ENCODE peak calls at places on chromosomes 13 and 19, in nine cellular contexts. E is HL-60, K is transverse colon, L is upper lobe of right lung, C is small intestine, W is ascending aorta, A is PC-3, S is esophagus squamous epithelium, I is mesenchymal stem cell. T is an unnamed sample.
A peak's percentile ranks its signal among the peaks of the same experiment; 100 is the strongest.

GRCh38 chr13:53159439-53159838 is 130.8 kb downstream of the OLFM4 start:
- DNase-seq in C (no peak), L (no peak), I (no peak), K (no peak), W (no peak), E (no peak), S (no peak), A (no peak), T (no peak)

GRCh38 chr13:98496239-98496668 is 80.7 kb downstream of the STK24 start:
- DNase-seq in C (no peak), I (peak; percentile 93), W (no peak), L (no peak), A (no peak), S (no peak), E (no peak), K (peak; percentile 45), T (no peak)

GRCh38 chr19:35712910-35713845 is 4.6 kb upstream of the KMT2B start:
- DNase-seq in S (no peak), L (no peak), E (no peak), K (peak; percentile 63), I (no peak), C (no peak), W (no peak), A (no peak), T (no peak)

GRCh38 chr19:30085394-30085793 is 143.4 kb downstream of the URI1 start:
- DNase-seq in K (no peak), I (no peak), E (no peak), A (no peak), S (no peak), C (peak; percentile 9), L (peak; percentile 47), W (no peak), T (peak; percentile 15)

GRCh38 chr13:47459512-47459911 is 541.6 kb downstream of the SUCLA2 start:
- DNase-seq in I (peak; percentile 30), S (no peak), L (no peak), C (no peak), E (no peak), A (peak; percentile 42), K (no peak), W (no peak), T (no peak)

GRCh38 chr19:55113570-55114039 is 3.8 kb downstream of the PPP1R12C start:
- DNase-seq in C (no peak), K (peak; percentile 81), S (no peak), I (peak; percentile 99), L (peak; percentile 83), E (no peak), A (no peak), W (peak; percentile 96), T (no peak)

GRCh38 chr13:72726721-72727416 is 560 bp downstream of the MZT1 start:
- DNase-seq in E (peak; percentile 70), L (peak; percentile 78), C (no peak), K (peak; percentile 63), W (peak; percentile 66), I (peak; percentile 26), A (peak; percentile 6), S (peak; percentile 6), T (peak; percentile 67)

GRCh38 chr19:5547881-5548280 is 19.9 kb downstream of the TINCR start:
- DNase-seq in I (peak; percentile 51), L (no peak), W (no peak), C (peak; percentile 30), E (peak; percentile 42), K (peak; percentile 33), A (peak; percentile 81), S (no peak), T (peak; percentile 46)

GRCh38 chr19:33463194-33463593 is 58.4 kb downstream of the PEPD start:
- DNase-seq in I (no peak), K (no peak), W (no peak), L (no peak), C (no peak), A (no peak), S (no peak), E (no peak), T (no peak)

GRCh38 chr19:4337906-4338440 is 654 bp downstream of the STAP2 start:
- DNase-seq in C (peak; percentile 84), K (peak; percentile 62), W (no peak), S (no peak), L (no peak), E (no peak), I (peak; percentile 39), A (peak; percentile 15), T (no peak)

GRCh38 chr13:44350775-44351504 is 22.7 kb upstream of the SERP2 start:
- DNase-seq in A (no peak), W (no peak), K (no peak), S (no peak), C (no peak), E (no peak), L (no peak), I (no peak), T (no peak)

GRCh38 chr13:24500977-24501376 is 11.6 kb downstream of the PARP4 start:
- DNase-seq in L (no peak), S (no peak), I (no peak), C (peak; percentile 53), E (no peak), K (no peak), A (peak; percentile 60), W (no peak), T (no peak)

GRCh38 chr13:97982286-97982685 is 28.8 kb downstream of the IPO5 start:
- DNase-seq in K (no peak), E (no peak), A (no peak), I (peak; percentile 68), C (no peak), L (no peak), S (no peak), W (no peak), T (no peak)

DNA sequence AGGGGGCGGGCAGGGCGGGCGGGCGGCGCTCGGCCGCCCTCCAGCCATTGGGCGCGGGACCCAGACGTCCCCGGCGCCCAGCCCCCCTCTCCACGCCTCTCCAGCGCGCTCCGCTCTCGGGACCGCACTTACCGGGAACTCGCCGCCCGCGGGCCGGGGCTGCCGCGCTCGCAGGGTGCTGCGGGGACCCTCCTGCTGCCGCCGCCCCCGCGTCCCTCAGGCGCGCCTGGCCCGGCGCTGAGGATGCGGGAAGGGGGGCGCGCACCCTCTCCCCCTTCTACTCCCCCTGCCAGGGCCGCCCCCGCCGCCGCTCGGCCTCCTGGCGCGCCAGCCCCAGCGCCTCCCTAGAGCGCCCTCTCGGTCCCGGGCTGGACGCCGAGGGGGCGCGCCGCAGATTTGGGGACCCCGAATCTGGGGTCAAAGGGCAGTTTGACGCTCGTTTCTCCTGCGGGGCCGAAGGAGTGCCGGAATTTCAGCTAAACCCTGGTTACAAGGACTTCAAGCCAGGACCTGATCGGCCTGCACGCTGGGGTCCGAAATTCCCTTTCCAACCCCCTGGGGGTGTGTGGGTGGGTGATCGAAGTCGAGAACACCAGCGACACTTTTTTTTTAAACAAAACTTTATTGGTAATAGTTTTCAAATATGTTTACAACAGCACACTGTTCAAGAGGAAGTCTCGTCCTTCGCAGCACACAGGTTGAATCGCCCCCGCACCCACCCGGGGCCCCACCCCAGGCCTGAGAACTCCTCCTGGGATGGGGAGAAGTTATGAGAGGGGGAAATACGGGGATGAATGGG is 734 bp upstream of the SAMD1 start:
- DNase-seq in E (peak; percentile 72), A (peak; percentile 64), W (peak; percentile 77), I (peak; percentile 77), K (peak; percentile 89), L (peak; percentile 81), S (no peak), C (peak; percentile 81), T (peak; percentile 75)
- H3K27ac ChIP-seq in E (peak overlapping the region; percentile 84), A (no peak overlapping the region), W (peak overlapping the region; percentile 92), I (peak overlapping the region; percentile 13), K (peak overlapping the region; percentile 94), L (peak overlapping the region; percentile 76), S (peak overlapping the region; percentile 88), C (peak overlapping the region; percentile 85), T (peak overlapping the region; percentile 92)

GRCh38 chr19:41915248-41916032 is 12.8 kb downstream of the ERFL start:
- DNase-seq in I (no peak), S (no peak), A (no peak), E (no peak), K (no peak), L (no peak), C (no peak), W (no peak), T (no peak)
- H3K4me3 ChIP-seq in I (no peak overlapping the region), S (no peak overlapping the region), A (no peak overlapping the region), E (no peak overlapping the region), K (no peak overlapping the region), L (no peak overlapping the region), C (peak overlapping the region; percentile 29), W (no peak overlapping the region), T (no peak overlapping the region)

GRCh38 chr13:26618726-26619125 is 61.2 kb downstream of the WASF3 start:
- DNase-seq in E (no peak), L (no peak), S (no peak), A (no peak), K (no peak), W (no peak), C (no peak), I (no peak), T (peak; percentile 7)
- H3K27ac ChIP-seq in E (no peak overlapping the region), L (no peak overlapping the region), S (no peak overlapping the region), A (no peak overlapping the region), K (no peak overlapping the region), W (no peak overlapping the region), C (no peak overlapping the region), I (no peak overlapping the region), T (no peak overlapping the region)

GRCh38 chr19:54013866-54014265 is 22.4 kb downstream of the CACNG6 start:
- DNase-seq in E (no peak), W (no peak), C (no peak), S (no peak), K (no peak), I (no peak), A (no peak), L (no peak), T (no peak)

GRCh38 chr19:54009440-54009839 is 18.0 kb downstream of the CACNG6 start:
- DNase-seq in E (no peak), C (no peak), S (no peak), W (no peak), K (no peak), I (no peak), L (no peak), A (peak; percentile 48), T (no peak)

GRCh38 chr19:54010474-54010873 is 19.0 kb downstream of the CACNG6 start:
- DNase-seq in K (no peak), L (no peak), C (no peak), I (no peak), W (no peak), E (no peak), S (no peak), A (no peak), T (no peak)

GRCh38 chr19:54014920-54015560 is 23.6 kb downstream of the CACNG6 start:
- DNase-seq in S (no peak), K (no peak), A (no peak), W (no peak), C (no peak), L (no peak), E (no peak), I (no peak), T (no peak)

DNA sequence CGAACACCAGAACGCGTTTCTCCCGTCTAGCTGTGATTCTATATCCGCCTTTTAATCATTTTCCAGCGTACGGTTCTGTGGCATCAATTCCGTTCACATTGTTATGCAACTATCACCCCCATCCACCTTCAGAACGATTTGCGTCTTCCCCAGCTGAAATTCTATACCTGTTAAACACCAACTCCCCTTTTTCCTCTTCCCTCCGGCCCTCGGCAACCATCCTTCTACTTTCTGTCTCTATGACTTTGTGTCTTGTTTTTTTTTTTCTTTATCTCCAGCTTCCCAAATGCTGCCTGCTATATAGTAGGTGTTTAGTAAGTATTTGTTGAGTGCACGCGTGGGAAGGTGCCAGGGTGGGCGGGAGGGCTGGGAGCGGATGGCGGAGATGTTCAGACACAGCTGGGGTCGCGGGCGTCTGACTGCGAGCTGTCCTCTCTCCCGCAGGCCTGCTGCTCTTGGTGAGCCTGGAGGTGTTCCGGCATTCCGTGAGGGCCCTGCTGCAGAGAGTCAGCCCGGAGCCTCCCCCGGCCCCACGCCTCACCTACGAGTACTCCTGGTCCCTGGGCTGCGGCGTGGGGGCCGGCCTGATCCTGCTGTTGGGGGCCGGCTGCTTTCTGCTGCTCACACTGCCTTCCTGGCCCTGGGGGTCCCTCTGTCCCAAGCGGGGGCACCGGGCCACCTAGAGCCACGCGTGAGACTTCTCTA is 20.2 kb downstream of the CACNG6 start:
- DNase-seq in E (no peak), L (no peak), K (no peak), I (no peak), A (no peak), C (no peak), W (no peak), S (no peak), T (no peak)
- H3K4me3 ChIP-seq in E (no peak overlapping the region), L (no peak overlapping the region), K (no peak overlapping the region), I (no peak overlapping the region), A (no peak overlapping the region), C (no peak overlapping the region), W (no peak overlapping the region), S (no peak overlapping the region), T (no peak overlapping the region)